ENCODE peak calls at places on chromosomes 11 and 22, in four cellular contexts. I, H, S and O are unnamed samples.

GRCh38 chr22:38728899-38729796 is 23.4 kb downstream of the GTPBP1 start:
- DNase-seq in S (no peak), I (no peak), H (no peak), O (no peak)

GRCh38 chr11:106162190-106162589 is 84.7 kb downstream of the AASDHPPT start:
- DNase-seq in I (no peak), H (no peak), S (no peak), O (no peak)

GRCh38 chr22:35523167-35523928 is 17.3 kb upstream of the RASD2 start:
- DNase-seq in S (no peak), I (no peak), H (no peak), O (no peak)

GRCh38 chr22:20571531-20572007 is 64.2 kb downstream of the MED15 start:
- DNase-seq in S (peak; percentile 15), H (no peak), I (peak; percentile 84), O (peak; percentile 38)

GRCh38 chr11:13667795-13668101 is 720 bp upstream of the FAR1 start:
- DNase-seq in S (no peak), I (no peak), H (no peak), O (no peak)

GRCh38 chr11:86172894-86173293 is 71.7 kb upstream of the EED start:
- DNase-seq in H (no peak), S (peak; percentile 90), I (peak; percentile 70), O (no peak)

GRCh38 chr11:94297967-94298576 is 6.3 kb upstream of the IZUMO1R start:
- DNase-seq in H (no peak), S (no peak), I (peak; percentile 73), O (no peak)

GRCh38 chr11:60924110-60924905 is at the start of gene TMEM132A:
- DNase-seq in S (peak; percentile 73), H (peak; percentile 37), I (peak; percentile 94), O (peak; percentile 63)

GRCh38 chr11:10906521-10906920 is 48.7 kb upstream of the ZBED5 start:
- DNase-seq in S (peak; percentile 57), H (no peak), I (no peak), O (no peak)

GRCh38 chr11:36447947-36448346 is 62.1 kb downstream of the TRAF6 start:
- DNase-seq in S (no peak), H (no peak), I (no peak), O (no peak)

GRCh38 chr11:75453916-75454655 is 21.1 kb upstream of the KLHL35 start:
- DNase-seq in S (peak; percentile 89), H (no peak), I (no peak), O (no peak)

GRCh38 chr11:34262601-34263081 is 95.2 kb downstream of the ABTB2 start:
- DNase-seq in S (no peak), I (no peak), H (no peak), O (no peak)

GRCh38 chr11:128093689-128094088 is 493.7 kb downstream of the ETS1 start:
- DNase-seq in I (no peak), S (no peak), H (no peak), O (no peak)

GRCh38 chr22:49569286-49570031 is 258.2 kb downstream of the BRD1 start:
- DNase-seq in I (peak; percentile 34), S (no peak), H (no peak), O (no peak)

GRCh38 chr11:126870021-126870420 is 130.5 kb downstream of the KIRREL3 start:
- DNase-seq in H (no peak), I (peak; percentile 18), S (peak; percentile 21), O (no peak)

GRCh38 chr11:86636275-86636674 is 36.1 kb downstream of the ME3 start:
- DNase-seq in I (peak; percentile 26), S (no peak), H (no peak), O (no peak)

GRCh38 chr22:31046591-31047226 is 34.4 kb upstream of the SMTN start:
- DNase-seq in S (no peak), I (peak; percentile 59), H (no peak), O (no peak)

GRCh38 chr11:31412946-31413345 is 43.3 kb downstream of the DNAJC24 start:
- DNase-seq in S (peak; percentile 82), H (no peak), I (no peak), O (no peak)

GRCh38 chr11:20367313-20367948 is 3.9 kb downstream of the HTATIP2 start:
- DNase-seq in I (no peak), H (peak; percentile 64), S (peak; percentile 85), O (no peak)

GRCh38 chr11:7899418-7899817 is 31.6 kb downstream of the OR10A6 start:
- DNase-seq in S (no peak), H (no peak), I (peak; percentile 60), O (no peak)

GRCh38 chr22:24901448-24901847 is 45.0 kb downstream of the LHFPL7 start:
- DNase-seq in I (no peak), S (no peak), H (no peak), O (no peak)

GRCh38 chr11:123707606-123708205 is 33.8 kb downstream of the ZNF202 start:
- DNase-seq in S (peak; percentile 57), H (peak; percentile 57), I (peak; percentile 86), O (peak; percentile 63)

GRCh38 chr11:61021661-61022212 is 50.3 kb downstream of the CD6 start:
- DNase-seq in S (no peak), H (no peak), I (peak; percentile 91), O (no peak)

GRCh38 chr11:35122308-35122707 is 16.7 kb upstream of the CD44 start:
- DNase-seq in S (no peak), H (no peak), I (no peak), O (no peak)

GRCh38 chr11:115660072-115660805 is 156.0 kb upstream of the CADM1 start:
- DNase-seq in H (no peak), S (peak; percentile 50), I (peak; percentile 64), O (no peak)

DNA sequence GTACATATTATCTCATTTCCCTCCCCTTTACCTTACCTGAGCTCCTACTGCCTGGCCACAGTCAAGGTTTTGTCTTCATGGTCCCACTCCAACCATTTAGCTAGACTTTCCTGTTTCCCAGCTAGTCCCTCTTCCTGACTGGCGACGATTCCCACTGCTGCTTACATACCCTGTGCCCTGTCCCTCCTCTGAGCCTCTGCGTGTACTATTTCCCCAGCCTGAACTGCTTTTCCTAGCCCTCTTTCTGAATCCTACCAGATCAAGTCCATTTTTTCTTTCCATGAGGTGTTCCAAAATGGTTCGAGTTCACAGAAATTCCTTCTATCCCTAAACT is 23.4 kb downstream of the MRPL16 start:
- DNase-seq in S (no peak), I (no peak), H (no peak), O (no peak)
- H3K9ac ChIP-seq in S (no peak overlapping the region), I (no peak overlapping the region), H (peak overlapping the region; percentile 23), O (no peak overlapping the region)

GRCh38 chr22:46735747-46736608 is 2.1 kb downstream of the CERK start:
- DNase-seq in I (peak; percentile 59), H (no peak), S (peak; percentile 20), O (no peak)

GRCh38 chr22:46737105-46737975 is 712 bp downstream of the CERK start:
- DNase-seq in H (no peak), I (peak; percentile 80), S (peak; percentile 39), O (no peak)

GRCh38 chr22:46737976-46738641 is at the start of gene CERK:
- DNase-seq in H (no peak), S (peak; percentile 71), I (peak; percentile 85), O (peak; percentile 56)

GRCh38 chr22:46734830-46735453 is 3.1 kb downstream of the CERK start:
- DNase-seq in I (no peak), S (no peak), H (no peak), O (no peak)

DNA sequence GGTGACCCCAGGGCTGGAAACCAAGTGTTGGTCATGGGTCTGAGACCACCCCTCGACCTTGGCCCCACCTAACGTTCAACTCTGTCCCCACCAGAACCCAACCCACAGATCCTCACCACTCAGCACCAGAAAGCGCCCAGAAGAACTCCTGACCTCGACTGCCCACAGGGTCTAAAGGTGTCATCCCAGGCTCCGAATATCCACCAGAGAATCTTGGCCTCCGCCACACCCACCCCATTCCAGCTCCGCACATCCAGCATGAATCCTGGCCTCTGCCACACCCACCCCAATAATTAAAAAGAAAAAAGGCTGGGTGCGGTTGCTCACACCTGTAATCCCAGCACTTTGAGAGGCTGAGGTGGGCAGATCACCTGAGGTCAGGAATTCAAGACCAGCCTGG is 1.3 kb downstream of the CERK start:
- DNase-seq in S (no peak), H (no peak), I (no peak), O (no peak)
- H3K9ac ChIP-seq in S (no peak overlapping the region), H (peak overlapping the region; percentile 82), I (peak overlapping the region; percentile 60), O (no peak overlapping the region)

GRCh38 chr11:73454987-73455386 is 78.8 kb downstream of the RELT start:
- DNase-seq in H (no peak), S (no peak), I (no peak), O (no peak)
- H3K9ac ChIP-seq in H (no peak overlapping the region), S (no peak overlapping the region), I (no peak overlapping the region), O (no peak overlapping the region)

GRCh38 chr22:29625090-29625825 is 21.8 kb downstream of the NF2 start:
- DNase-seq in H (no peak), S (peak; percentile 85), I (peak; percentile 60), O (peak; percentile 42)

GRCh38 chr22:29627196-29627535 is 23.7 kb downstream of the NF2 start:
- DNase-seq in I (no peak), S (no peak), H (no peak), O (no peak)

GRCh38 chr22:29628982-29629381 is 25.5 kb downstream of the NF2 start:
- DNase-seq in S (no peak), H (no peak), I (no peak), O (no peak)

GRCh38 chr22:29629382-29630179 is 26.1 kb downstream of the NF2 start:
- DNase-seq in I (no peak), H (no peak), S (no peak), O (no peak)

DNA sequence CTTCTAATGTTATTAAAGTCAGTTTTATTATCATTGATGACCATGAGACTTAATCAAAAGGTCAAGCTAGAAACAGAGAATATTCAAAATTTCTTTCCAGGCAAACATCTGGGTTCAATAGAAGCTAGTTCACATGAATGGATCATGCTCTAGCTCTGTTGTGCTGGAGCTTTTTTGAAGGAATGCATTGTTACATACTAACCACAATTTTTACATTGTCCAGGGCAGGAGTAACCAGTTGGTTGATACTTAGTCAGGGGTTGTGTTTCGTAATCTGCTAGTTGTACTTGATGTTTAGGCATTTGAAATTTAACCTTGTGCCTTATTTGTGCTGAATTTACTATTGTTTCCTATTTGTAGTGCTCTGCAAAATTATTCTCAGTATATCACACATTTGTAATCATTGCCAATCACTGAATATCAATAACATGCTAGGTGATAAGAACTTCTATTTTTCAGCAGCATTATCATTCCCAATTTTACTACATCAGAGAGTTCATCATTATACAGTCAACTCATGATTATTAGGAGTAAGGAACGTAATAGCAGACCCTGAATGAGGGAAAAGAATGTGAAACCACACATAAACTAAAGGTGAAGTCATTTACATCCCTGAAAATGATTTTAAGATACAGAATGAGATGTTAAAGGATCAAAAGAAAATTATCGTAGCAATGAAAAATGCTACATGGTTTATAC is 23.2 kb downstream of the NF2 start:
- DNase-seq in I (no peak), S (peak; percentile 94), H (no peak), O (no peak)
- H3K9ac ChIP-seq in I (no peak overlapping the region), S (no peak overlapping the region), H (no peak overlapping the region), O (no peak overlapping the region)